ENCODE peak calls at places on chromosomes 3 and 15, in nine cellular contexts. A is BE2C, T is SJSA1, V is tibial nerve, U is HAP-1, R is mesendoderm, H is colonic mucosa, O is right lobe of liver, N is lower lobe of right lung. Q is an unnamed sample.

GRCh38 chr15:67202991-67203390 is 51.5 kb downstream of the AAGAB start:
- DNase-seq in N (no peak), U (no peak), T (no peak), H (no peak), R (no peak), V (no peak), O (no peak), A (no peak), Q (no peak)

GRCh38 chr15:89998141-89998661 is 2.9 kb upstream of the ZNF710 start:
- DNase-seq in T (peak; percentile 24), A (no peak), H (no peak), N (no peak), O (no peak), U (no peak), V (no peak), R (peak; percentile 55), Q (no peak)

GRCh38 chr3:171459130-171459941 is 869 bp downstream of the TNIK start:
- DNase-seq in U (peak; percentile 55), H (peak; percentile 78), T (peak; percentile 15), A (peak; percentile 34), O (peak; percentile 57), R (peak; percentile 72), N (peak; percentile 59), V (no peak), Q (peak; percentile 80)

GRCh38 chr3:908839-909238 is 184.0 kb upstream of the CNTN6 start:
- DNase-seq in U (no peak), A (no peak), O (no peak), R (peak; percentile 72), T (no peak), V (no peak), H (no peak), N (no peak), Q (no peak)

GRCh38 chr3:37890522-37890921 is 28.8 kb downstream of the CTDSPL start:
- DNase-seq in N (no peak), H (no peak), O (no peak), U (no peak), R (no peak), A (no peak), T (no peak), V (no peak), Q (no peak)

GRCh38 chr3:127479449-127479848 is 111.1 kb downstream of the TPRA1 start:
- DNase-seq in R (peak; percentile 5), O (no peak), N (no peak), V (no peak), U (no peak), A (peak; percentile 75), T (no peak), H (no peak), Q (no peak)

GRCh38 chr15:75223688-75224087 is 22.0 kb downstream of the C15orf39 start:
- DNase-seq in O (no peak), U (no peak), T (no peak), R (no peak), H (no peak), V (no peak), N (no peak), A (no peak), Q (no peak)

GRCh38 chr15:101652783-101653430 is 726 bp upstream of the TM2D3 start:
- DNase-seq in R (peak; percentile 56), H (no peak), U (no peak), A (peak; percentile 24), T (peak; percentile 74), O (peak; percentile 58), V (no peak), N (no peak), Q (peak; percentile 23)

GRCh38 chr15:68791431-68792283 is 29.0 kb downstream of the ANP32A start:
- DNase-seq in H (no peak), N (no peak), A (no peak), O (no peak), V (no peak), T (no peak), U (no peak), R (peak; percentile 63), Q (no peak)

GRCh38 chr3:152073267-152073666 is 195.5 kb upstream of the MBNL1 start:
- DNase-seq in O (no peak), U (no peak), N (no peak), T (peak; percentile 33), V (no peak), A (no peak), R (no peak), H (no peak), Q (no peak)

GRCh38 chr3:54278960-54279359 is 156.6 kb downstream of the CACNA2D3 start:
- DNase-seq in V (no peak), O (no peak), N (no peak), U (no peak), T (no peak), R (no peak), H (no peak), A (peak; percentile 11), Q (no peak)

GRCh38 chr3:102207173-102207572 is 227.6 kb upstream of the ZPLD1 start:
- DNase-seq in O (no peak), U (no peak), H (no peak), R (no peak), T (no peak), V (no peak), N (no peak), A (no peak), Q (no peak)

GRCh38 chr15:88920186-88920891 is 7.2 kb upstream of the MFGE8 start:
- DNase-seq in A (no peak), V (no peak), O (no peak), U (peak; percentile 7), H (no peak), R (no peak), N (no peak), T (peak; percentile 59), Q (no peak)

GRCh38 chr15:44092221-44092620 is 102.8 kb downstream of the FRMD5 start:
- DNase-seq in O (no peak), H (no peak), N (no peak), R (no peak), V (no peak), A (no peak), T (no peak), U (no peak), Q (no peak)

GRCh38 chr15:59018833-59019232 is 31.4 kb downstream of the RNF111 start:
- DNase-seq in A (no peak), V (no peak), H (no peak), N (no peak), T (no peak), U (peak; percentile 18), O (no peak), R (no peak), Q (no peak)

GRCh38 chr15:88658070-88658965 is 19.5 kb downstream of the ISG20 start:
- DNase-seq in H (no peak), N (no peak), A (no peak), R (no peak), V (no peak), U (peak; percentile 7), O (no peak), T (no peak), Q (no peak)

GRCh38 chr15:67188551-67189218 is 65.8 kb downstream of the AAGAB start:
- DNase-seq in O (no peak), R (no peak), U (no peak), H (no peak), A (peak; percentile 48), N (no peak), V (no peak), T (no peak), Q (peak; percentile 42)

GRCh38 chr3:195366200-195366910 is 76.5 kb downstream of the ACAP2 start:
- DNase-seq in U (no peak), V (no peak), H (no peak), T (no peak), N (no peak), O (no peak), R (no peak), A (no peak), Q (no peak)

GRCh38 chr15:67149859-67150824 is 84.7 kb downstream of the SMAD3 start:
- DNase-seq in H (no peak), U (peak; percentile 79), N (no peak), T (peak; percentile 99), O (peak; percentile 79), A (peak; percentile 39), V (no peak), R (peak; percentile 94), Q (no peak)

GRCh38 chr3:36911990-36912804 is 32.7 kb downstream of the TRANK1 start:
- DNase-seq in V (no peak), A (no peak), N (no peak), T (peak; percentile 38), O (no peak), H (no peak), U (no peak), R (no peak), Q (no peak)

GRCh38 chr3:50256978-50257890 is 11.7 kb upstream of the SEMA3B start:
- DNase-seq in U (peak; percentile 75), T (no peak), R (peak; percentile 76), O (no peak), H (peak; percentile 71), V (no peak), N (no peak), A (peak; percentile 59), Q (peak; percentile 76)

GRCh38 chr15:36108539-36108938 is 470.9 kb upstream of the CDIN1 start:
- DNase-seq in H (no peak), T (no peak), A (no peak), R (no peak), U (no peak), O (no peak), V (no peak), N (no peak), Q (no peak)

GRCh38 chr15:80944818-80945217 is 44.8 kb downstream of the MESD start:
- DNase-seq in A (no peak), U (no peak), O (no peak), T (no peak), R (no peak), H (no peak), N (no peak), V (no peak), Q (no peak)
- H3K36me3 ChIP-seq in A (peaks cover 3% of the 10 kb centered on the region), U (no peaks in the 10 kb centered on the region), O (no peaks in the 10 kb centered on the region), T (peaks cover 8% of the 10 kb centered on the region), R (peaks cover 2% of the 10 kb centered on the region), H (no peaks in the 10 kb centered on the region), N (peaks cover 99% of the 10 kb centered on the region), V (peaks cover 100% of the 10 kb centered on the region), Q (no peaks in the 10 kb centered on the region)

GRCh38 chr3:126257174-126257573 is 76.8 kb upstream of the ALDH1L1 start:
- DNase-seq in R (no peak), T (no peak), A (no peak), N (no peak), O (no peak), H (no peak), U (no peak), V (no peak), Q (no peak)
- H3K4me3 ChIP-seq in R (no peak overlapping the region), T (no peak overlapping the region), A (no peak overlapping the region), N (no peak overlapping the region), O (no peak overlapping the region), H (no peak overlapping the region), U (no peak overlapping the region), V (no peak overlapping the region), Q (no peak overlapping the region)

GRCh38 chr3:45548724-45549123 is 45.8 kb upstream of the LIMD1 start:
- DNase-seq in H (no peak), V (no peak), R (no peak), A (no peak), N (no peak), U (no peak), T (no peak), O (no peak), Q (no peak)
- H3K4me1 ChIP-seq in H (no peaks in the 10 kb centered on the region), V (peaks cover 28% of the 10 kb centered on the region), R (peaks cover 2% of the 10 kb centered on the region), A (peaks cover 25% of the 10 kb centered on the region), N (peaks cover 81% of the 10 kb centered on the region), U (no peaks in the 10 kb centered on the region), T (peaks cover 83% of the 10 kb centered on the region), O (peaks cover 69% of the 10 kb centered on the region), Q (peaks cover 4% of the 10 kb centered on the region)

DNA sequence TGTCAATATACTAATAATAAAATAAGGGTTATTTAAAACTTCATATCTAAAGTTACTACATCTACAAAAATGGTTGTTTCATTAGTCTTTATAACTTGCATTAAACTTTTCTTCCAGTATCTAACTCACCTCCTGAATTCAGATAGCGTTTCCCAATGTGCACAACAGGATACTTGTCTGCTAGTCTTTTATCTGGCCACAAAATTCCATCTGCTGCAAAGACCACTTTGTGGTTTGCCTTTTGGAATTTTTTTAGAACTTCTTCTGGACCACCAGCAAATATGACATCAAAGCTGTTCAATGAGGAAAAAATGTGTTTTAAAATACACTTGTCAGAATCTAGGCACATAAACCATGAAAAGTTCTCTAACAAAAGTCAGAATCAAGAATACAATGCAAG is 50.8 kb downstream of the PLOD2 start:
- DNase-seq in N (no peak), A (no peak), U (no peak), V (no peak), O (no peak), R (no peak), T (no peak), H (no peak), Q (no peak)
- H3K36me3 ChIP-seq in N (peaks cover 9% of the 10 kb centered on the region), A (no peaks in the 10 kb centered on the region), U (no peaks in the 10 kb centered on the region), V (peaks cover 14% of the 10 kb centered on the region), O (no peaks in the 10 kb centered on the region), R (no peaks in the 10 kb centered on the region), T (peaks cover 42% of the 10 kb centered on the region), H (no peaks in the 10 kb centered on the region), Q (no peaks in the 10 kb centered on the region)

Q was measured in mucosa of descending colon.